ENCODE peak calls at places on chromosomes 12 and 14, in four cellular contexts. G is upper lobe of right lung; V is CD8-positive, alpha-beta T cell; R is endothelial cell. D is an unnamed sample.

GRCh38 chr12:19819231-19819630 is 379.9 kb downstream of the AEBP2 start:
- DNase-seq in V (no peak), G (no peak), R (no peak), D (no peak)

GRCh38 chr14:56237398-56237797 is 119.2 kb downstream of the PELI2 start:
- DNase-seq in G (no peak), V (no peak), R (no peak), D (no peak)

GRCh38 chr14:91484186-91484585 is 25.9 kb downstream of the PPP4R3A start:
- DNase-seq in R (no peak), G (no peak), V (no peak), D (no peak)

GRCh38 chr12:22287776-22288621 is 46.5 kb downstream of the ST8SIA1 start:
- DNase-seq in R (no peak), V (peak), G (no peak), D (no peak)

GRCh38 chr14:54503476-54503875 is 6.2 kb upstream of the CGRRF1 start:
- DNase-seq in V (no peak), G (no peak), R (no peak), D (no peak)

GRCh38 chr14:95516554-95517209 is at the start of gene SYNE3:
- DNase-seq in V (peak), R (no peak), G (peak), D (peak)

GRCh38 chr12:116599285-116600122 is 40.3 kb downstream of the MAP1LC3B2 start:
- DNase-seq in V (peak), R (peak), G (peak), D (peak)

GRCh38 chr12:92439397-92439779 is 263.4 kb upstream of the PLEKHG7 start:
- DNase-seq in G (no peak), R (no peak), V (no peak), D (no peak)

GRCh38 chr14:28142400-28143015 is 624.1 kb upstream of the FOXG1 start:
- DNase-seq in V (no peak), G (no peak), R (no peak), D (no peak)

GRCh38 chr12:121749267-121749666 is 36.7 kb downstream of the TMEM120B start:
- DNase-seq in R (no peak), G (no peak), V (no peak), D (no peak)

GRCh38 chr14:99143793-99144192 is 128.2 kb downstream of the BCL11B start:
- DNase-seq in G (no peak), R (no peak), V (no peak), D (no peak)

GRCh38 chr12:106866426-106867080 is 89.2 kb upstream of the TMEM263 start:
- DNase-seq in R (no peak), G (no peak), V (no peak), D (no peak)

GRCh38 chr14:104117341-104118005 is 20.9 kb upstream of the KIF26A start:
- DNase-seq in R (no peak), V (no peak), G (peak), D (no peak)

GRCh38 chr14:101408077-101408831 is 153.0 kb upstream of the DIO3 start:
- DNase-seq in R (no peak), G (no peak), V (no peak), D (no peak)

GRCh38 chr14:80172380-80173055 is 38.8 kb downstream of the DIO2 start:
- DNase-seq in R (no peak), G (no peak), V (no peak), D (no peak)

DNA sequence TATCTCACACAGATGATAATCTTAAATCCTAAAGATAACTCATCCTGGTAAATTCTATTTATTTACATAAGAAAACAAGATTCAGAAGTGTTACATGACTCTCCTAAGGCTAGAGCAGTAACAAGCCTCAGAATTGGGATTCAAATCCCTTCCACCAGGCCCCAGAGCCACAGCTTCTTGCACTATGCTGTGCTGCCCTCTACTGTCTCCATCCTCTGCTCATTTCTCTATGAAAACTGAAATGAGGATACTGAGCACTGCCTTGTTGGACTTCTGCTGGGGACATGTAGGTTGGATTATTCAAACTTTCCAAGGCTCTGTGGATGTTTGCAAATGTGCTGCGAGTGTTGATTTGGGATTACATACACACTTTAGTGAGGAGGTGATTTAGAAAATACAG is 23.5 kb upstream of the C12orf50 start:
- DNase-seq in V (no peak), R (peak), G (no peak), D (no peak)
- TF ChIP-seq CTCF in V (no peak), R (no peak), G (peak), D (peak)

DNA sequence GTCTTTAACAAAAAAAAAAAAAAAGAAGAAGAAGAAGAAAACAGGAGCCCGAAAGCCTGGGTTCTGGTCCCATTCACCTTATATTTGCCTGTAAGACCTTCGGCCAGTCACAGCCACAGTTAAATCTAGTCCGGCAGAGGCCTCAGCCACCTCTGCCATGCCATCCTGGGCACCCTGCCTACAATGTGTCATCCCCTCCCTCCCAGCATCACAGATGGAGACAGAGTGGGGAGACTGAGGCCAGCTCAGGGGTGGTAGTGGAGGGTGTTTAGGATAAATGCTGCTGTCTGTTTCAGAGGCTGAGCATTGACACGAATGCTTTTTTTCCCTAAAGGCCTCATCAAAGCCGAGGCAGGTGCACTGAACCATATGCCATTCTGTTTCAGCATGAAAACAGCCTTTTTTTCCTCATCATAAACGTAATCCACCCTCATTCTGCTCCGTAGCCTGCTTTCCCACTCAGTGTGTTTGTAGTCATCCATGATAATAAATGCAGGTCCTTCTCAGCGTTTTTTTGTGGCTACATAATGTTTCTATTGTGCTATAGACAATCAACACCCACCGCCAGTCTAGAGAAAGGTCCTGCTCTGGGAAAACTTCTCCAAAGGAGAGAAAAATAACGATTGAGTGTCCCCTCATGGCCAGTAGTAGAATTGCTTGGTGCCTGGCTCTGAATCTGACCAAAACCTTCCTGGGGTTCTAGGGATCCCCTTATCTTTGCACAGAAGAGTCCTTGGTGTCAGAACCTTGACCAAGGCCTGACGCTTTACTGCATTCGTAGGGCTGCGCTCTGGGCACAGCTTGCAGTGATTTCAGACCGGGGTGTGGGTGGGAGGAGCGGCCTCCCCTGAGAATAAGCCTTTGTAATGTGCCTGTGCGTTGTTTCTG is 41.1 kb upstream of the TSPAN9 start:
- DNase-seq in V (no peak), R (no peak), G (no peak), D (no peak)
- TF ChIP-seq CTCF in V (no peak), R (peak), G (no peak), D (no peak)

GRCh38 chr12:88328056-88328455 is 185.9 kb downstream of the TMTC3 start:
- DNase-seq in R (no peak), G (no peak), V (no peak), D (no peak)

GRCh38 chr12:88325828-88326214 is 183.7 kb downstream of the TMTC3 start:
- DNase-seq in R (no peak), G (no peak), V (no peak), D (no peak)

GRCh38 chr12:88325076-88325827 is 183.1 kb downstream of the TMTC3 start:
- DNase-seq in R (no peak), V (no peak), G (no peak), D (no peak)
- TF ChIP-seq CTCF in R (no peak), V (no peak), G (no peak), D (no peak)

GRCh38 chr14:102948698-102949061 is 26.2 kb downstream of the AMN start:
- DNase-seq in R (no peak), G (no peak), V (no peak), D (no peak)
- TF ChIP-seq CTCF in R (no peak), G (no peak), V (no peak), D (no peak)

GRCh38 chr12:80708535-80709328 is 1.3 kb downstream of the MYF6 start:
- DNase-seq in V (no peak), R (peak), G (no peak), D (no peak)

GRCh38 chr12:80710727-80711066 is 3.3 kb downstream of the MYF6 start:
- DNase-seq in R (no peak), V (no peak), G (no peak), D (no peak)

GRCh38 chr12:80711866-80712265 is 4.4 kb downstream of the MYF6 start:
- DNase-seq in G (no peak), V (no peak), R (no peak), D (no peak)

GRCh38 chr12:80707830-80708534 is 548 bp downstream of the MYF6 start:
- DNase-seq in V (no peak), R (peak), G (no peak), D (no peak)

DNA sequence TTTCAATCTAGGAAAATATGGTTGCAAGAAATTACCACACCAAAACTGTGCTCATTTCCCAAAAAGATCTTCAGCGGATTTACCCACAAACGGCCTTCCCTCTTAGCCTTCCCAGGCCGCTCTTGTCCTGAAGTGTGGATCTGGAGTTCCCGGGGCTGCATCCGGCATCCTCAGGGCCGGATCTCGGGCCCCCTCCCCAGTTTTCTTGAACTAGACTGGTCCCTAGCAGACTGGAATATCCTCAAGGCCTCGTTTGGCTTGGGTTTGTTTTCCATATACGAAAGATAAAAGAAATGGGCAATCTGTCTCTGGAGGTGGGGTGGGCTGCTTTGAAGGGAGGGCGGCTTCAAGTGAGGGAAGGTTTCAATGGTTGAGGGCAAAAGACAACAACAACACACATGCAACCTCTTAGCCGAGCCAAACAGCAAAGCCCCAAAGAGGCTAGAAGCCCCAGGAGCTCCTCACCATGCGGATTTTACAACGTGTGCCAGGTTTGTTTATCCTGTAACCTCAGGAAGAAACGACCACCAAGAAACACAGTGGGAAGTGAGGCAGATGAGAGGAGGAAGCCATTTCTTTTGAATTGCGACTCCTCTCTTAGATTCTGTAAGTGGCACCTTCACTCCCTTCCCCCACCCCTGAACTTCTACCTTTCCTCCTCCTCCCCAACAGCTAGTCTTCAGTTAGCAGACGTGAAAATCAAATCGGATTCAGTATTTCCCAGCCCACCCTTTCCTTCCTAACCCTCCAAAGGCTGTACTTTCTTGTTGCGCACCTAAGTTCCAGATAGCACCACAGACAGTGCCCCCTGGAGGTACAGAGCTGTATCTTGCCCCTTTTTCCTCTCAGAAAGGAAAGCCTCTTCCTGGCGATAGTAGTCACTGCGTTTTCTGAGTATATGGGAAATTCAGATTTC is 2.6 kb downstream of the MYF6 start:
- DNase-seq in R (no peak), G (no peak), V (no peak), D (peak)
- TF ChIP-seq CTCF in R (peak), G (no peak), V (no peak), D (peak)